ENCODE peak calls at places on chromosomes 6 and 20, in ten cellular contexts. G is kidney epithelial cell; L is foreskin keratinocyte; R is cardiac muscle cell; K is endothelial cell; S is AG10803; Q is prostate gland; E is GM06990; F is ovary; O is CD8-positive, alpha-beta T cell. X is an unnamed sample.

GRCh38 chr6:70549327-70549726 is 17.4 kb upstream of the SDHAF4 start:
- DNase-seq in G (no peak), L (no peak), R (no peak), K (no peak), S (peak; percentile 19), Q (no peak), E (no peak), F (no peak), O (no peak), X (no peak)

GRCh38 chr20:4608861-4609260 is 112.8 kb upstream of the PRND start:
- DNase-seq in G (no peak), L (no peak), R (no peak), K (no peak), S (no peak), Q (no peak), E (no peak), F (no peak), O (no peak), X (no peak)

GRCh38 chr6:65505736-65506135 is 201.3 kb downstream of the EYS start:
- DNase-seq in G (no peak), L (no peak), R (no peak), K (no peak), S (no peak), Q (no peak), E (no peak), F (no peak), O (no peak), X (no peak)

GRCh38 chr6:86859513-86859912 is 77.8 kb upstream of the HTR1E start:
- DNase-seq in G (no peak), L (no peak), R (no peak), K (no peak), S (no peak), Q (no peak), E (no peak), F (no peak), O (no peak), X (no peak)

GRCh38 chr6:26017567-26017966 is 55.0 kb downstream of the TRIM38 start:
- DNase-seq in G (no peak), L (peak; percentile 69), R (peak; percentile 89), K (peak; percentile 63), S (peak; percentile 73), Q (peak; percentile 55), E (peak; percentile 59), F (peak; percentile 90), O (peak; percentile 85), X (peak; percentile 44)

GRCh38 chr20:50198716-50199115 is 8.1 kb downstream of the CEBPB start:
- DNase-seq in G (no peak), L (no peak), R (no peak), K (no peak), S (no peak), Q (no peak), E (no peak), F (no peak), O (no peak), X (no peak)

GRCh38 chr20:36214684-36215256 is 21.5 kb upstream of the AAR2 start:
- DNase-seq in G (no peak), L (no peak), R (peak; percentile 49), K (no peak), S (peak; percentile 23), Q (no peak), E (no peak), F (no peak), O (no peak), X (peak; percentile 67)

GRCh38 chr6:87653074-87653962 is 48.7 kb downstream of the AKIRIN2 start:
- DNase-seq in G (no peak), L (no peak), R (no peak), K (no peak), S (peak; percentile 28), Q (no peak), E (no peak), F (no peak), O (no peak), X (no peak)

GRCh38 chr20:60804240-60804917 is 447.7 kb upstream of the CDH4 start:
- DNase-seq in G (no peak), L (no peak), R (no peak), K (no peak), S (no peak), Q (no peak), E (no peak), F (no peak), O (no peak), X (no peak)

GRCh38 chr6:125195526-125195925 is 42.0 kb downstream of the TPD52L1 start:
- DNase-seq in G (no peak), L (no peak), R (no peak), K (no peak), S (no peak), Q (no peak), E (no peak), F (no peak), O (no peak), X (no peak)

GRCh38 chr6:64486952-64487351 is 851.4 kb downstream of the PHF3 start:
- DNase-seq in G (no peak), L (no peak), R (no peak), K (no peak), S (no peak), Q (no peak), E (no peak), F (no peak), O (no peak), X (no peak)

GRCh38 chr6:18632670-18633410 is 245.7 kb downstream of the RNF144B start:
- DNase-seq in G (peak; percentile 14), L (no peak), R (peak; percentile 52), K (no peak), S (peak; percentile 8), Q (no peak), E (no peak), F (no peak), O (no peak), X (no peak)

GRCh38 chr6:78598966-78599365 is 268.4 kb upstream of the IRAK1BP1 start:
- DNase-seq in G (peak; percentile 99), L (peak; percentile 99), R (peak; percentile 88), K (no peak), S (peak; percentile 98), Q (no peak), E (no peak), F (no peak), O (no peak), X (no peak)

GRCh38 chr6:116239256-116239655 is 14.6 kb downstream of the TSPYL4 start:
- DNase-seq in G (no peak), L (no peak), R (no peak), K (no peak), S (no peak), Q (no peak), E (no peak), F (no peak), O (no peak), X (no peak)

GRCh38 chr6:17583811-17584210 is 16.3 kb upstream of the FAM8A1 start:
- DNase-seq in G (no peak), L (no peak), R (peak; percentile 60), K (no peak), S (peak; percentile 59), Q (no peak), E (no peak), F (no peak), O (no peak), X (no peak)

GRCh38 chr6:152671146-152671545 is 26.6 kb upstream of the MYCT1 start:
- DNase-seq in G (no peak), L (no peak), R (peak; percentile 47), K (no peak), S (peak; percentile 15), Q (no peak), E (no peak), F (no peak), O (no peak), X (no peak)

GRCh38 chr6:149942461-149942829 is 631 bp downstream of the ULBP2 start:
- DNase-seq in G (no peak), L (no peak), R (no peak), K (no peak), S (no peak), Q (no peak), E (no peak), F (no peak), O (no peak), X (no peak)

GRCh38 chr6:14280766-14281293 is 163.3 kb downstream of the CD83 start:
- DNase-seq in G (no peak), L (no peak), R (no peak), K (no peak), S (no peak), Q (no peak), E (no peak), F (no peak), O (no peak), X (no peak)
- TF ChIP-seq CTCF in G (no peak), L (peak; percentile 10), R (no peak), K (no peak), S (no peak), Q (no peak), E (peak; percentile 29), F (no peak), O (no peak), X (no peak)

GRCh38 chr6:137248702-137249101 is 29.5 kb upstream of the IFNGR1 start:
- DNase-seq in G (no peak), L (no peak), R (no peak), K (no peak), S (no peak), Q (no peak), E (no peak), F (no peak), O (no peak), X (no peak)
- TF ChIP-seq CTCF in G (no peak), L (no peak), R (no peak), K (no peak), S (no peak), Q (no peak), E (no peak), F (no peak), O (no peak), X (no peak)

DNA sequence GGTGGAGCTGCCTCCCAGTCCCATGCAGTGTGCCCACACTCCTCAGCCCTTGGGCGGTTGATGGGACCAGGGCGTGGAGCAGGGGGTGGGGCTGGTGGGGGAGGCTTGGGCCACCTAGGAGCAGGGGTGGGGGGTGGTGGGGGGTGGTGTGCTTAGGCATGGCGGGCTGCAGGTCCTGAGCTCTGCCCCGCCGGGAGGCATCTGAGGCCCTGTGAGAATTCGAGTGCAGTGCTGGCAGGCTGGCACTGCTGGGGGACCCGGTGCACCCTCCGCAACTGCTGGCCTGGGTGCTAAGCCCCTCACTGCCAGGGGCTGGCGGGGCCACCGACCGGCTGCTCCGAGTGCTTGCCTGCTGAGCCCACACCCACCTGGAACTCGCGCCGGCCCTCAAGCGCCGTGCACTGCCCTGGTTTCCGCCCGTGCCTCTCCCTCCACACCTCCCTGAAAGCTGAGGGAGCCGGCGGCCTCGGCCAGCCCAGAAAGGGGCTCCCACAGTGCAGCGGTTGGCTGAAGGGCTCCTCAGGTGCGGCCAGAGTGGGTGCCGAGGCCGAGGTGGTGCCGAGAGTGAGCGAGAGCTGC is 59.6 kb upstream of the PRL start:
- DNase-seq in G (no peak), L (no peak), R (no peak), K (no peak), S (no peak), Q (no peak), E (no peak), F (no peak), O (no peak), X (no peak)
- TF ChIP-seq CTCF in G (no peak), L (no peak), R (no peak), K (no peak), S (no peak), Q (no peak), E (no peak), F (no peak), O (no peak), X (no peak)

DNA sequence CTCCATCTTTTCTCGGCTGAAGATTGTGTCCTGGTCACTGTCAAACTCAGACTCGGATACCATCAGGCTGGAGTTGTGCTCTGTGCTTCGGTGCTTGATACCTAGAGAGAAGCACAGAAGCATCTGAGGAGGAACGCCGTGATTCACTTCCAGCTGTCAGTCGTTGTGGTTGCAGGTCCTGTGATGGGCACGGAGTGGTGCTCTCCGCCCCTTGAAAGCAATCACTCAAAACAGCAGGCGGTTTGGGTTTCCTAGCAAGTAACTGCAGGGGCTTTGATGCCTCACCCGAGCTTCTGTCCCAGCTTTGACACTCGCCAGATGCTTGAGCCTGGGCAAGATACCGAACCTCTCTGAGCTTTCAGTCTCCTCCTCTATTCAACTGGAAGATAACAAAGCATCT is 52.5 kb downstream of the ALDH5A1 start:
- DNase-seq in G (no peak), L (no peak), R (peak; percentile 8), K (no peak), S (no peak), Q (no peak), E (no peak), F (no peak), O (peak; percentile 70), X (peak; percentile 17)
- TF ChIP-seq CTCF in G (no peak), L (peak; percentile 39), R (no peak), K (no peak), S (no peak), Q (no peak), E (no peak), F (no peak), O (no peak), X (peak; percentile 39)